ENCODE peak calls at places on chromosomes 3 and 15, in nine cellular contexts. P is breast epithelium, F is neuronal stem cell, I is right cardiac atrium, M is PC-3, K is cardiac muscle cell, V is adrenal gland, A is IMR-90, W is mucosa of descending colon. S is an unnamed sample. For H3K4me1, the result is how much of the 10 kb centered on the place peaks cover.

GRCh38 chr3:156553705-156554356 is 1.1 kb downstream of the SSR3 start:
- DNase-seq in P (no peak), F (no peak), I (no peak), M (peak), K (no peak), V (no peak), A (peak), W (no peak), S (peak)

GRCh38 chr15:89105147-89105546 is 16.9 kb downstream of the ABHD2 start:
- DNase-seq in P (no peak), F (no peak), I (no peak), M (peak), K (no peak), V (no peak), A (peak), W (no peak), S (peak)

GRCh38 chr3:168248383-168249047 is 152.8 kb upstream of the GOLIM4 start:
- DNase-seq in P (no peak), F (peak), I (peak), M (peak), K (peak), V (no peak), A (peak), W (peak), S (peak)

GRCh38 chr3:125119752-125120369 is 64.1 kb upstream of the HEG1 start:
- DNase-seq in P (no peak), F (no peak), I (no peak), M (no peak), K (no peak), V (no peak), A (no peak), W (no peak), S (no peak)

GRCh38 chr3:45642731-45643152 is 46.5 kb upstream of the SACM1L start:
- DNase-seq in P (no peak), F (no peak), I (no peak), M (no peak), K (peak), V (no peak), A (peak), W (no peak), S (no peak)

GRCh38 chr3:43893721-43894120 is 203.0 kb downstream of the ABHD5 start:
- DNase-seq in P (no peak), F (no peak), I (no peak), M (no peak), K (no peak), V (no peak), A (no peak), W (no peak), S (no peak)

GRCh38 chr15:90837052-90837621 is 31.3 kb upstream of the FURIN start:
- DNase-seq in P (no peak), F (no peak), I (no peak), M (no peak), K (no peak), V (peak), A (no peak), W (no peak), S (peak)

GRCh38 chr15:48182749-48183148 is 4.7 kb upstream of the MYEF2 start:
- DNase-seq in P (no peak), F (no peak), I (no peak), M (no peak), K (no peak), V (no peak), A (no peak), W (no peak), S (no peak)

GRCh38 chr15:98651581-98652220 is 3.4 kb downstream of the IGF1R start:
- DNase-seq in P (no peak), F (no peak), I (no peak), M (peak), K (peak), V (no peak), A (peak), W (no peak), S (peak)

DNA sequence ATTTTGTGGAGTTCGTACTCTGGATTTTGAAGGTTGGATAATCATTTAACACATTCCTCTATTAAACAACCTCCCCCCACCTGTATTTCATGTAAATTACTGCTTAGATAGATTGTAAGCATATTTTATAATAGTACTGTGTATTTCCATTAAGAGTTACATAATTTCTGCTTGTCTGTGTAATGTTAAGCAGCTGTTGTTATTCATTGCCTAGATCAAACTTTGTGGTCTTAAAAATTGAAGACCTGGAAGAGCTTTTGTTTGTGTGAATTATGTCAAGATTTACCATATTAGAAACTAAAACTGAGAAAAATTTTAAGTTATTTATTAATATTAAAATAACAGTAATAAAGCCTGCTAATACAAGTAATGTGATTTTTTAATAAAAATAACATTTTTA is 11.1 kb downstream of the SETD5 start:
- DNase-seq in P (no peak), F (no peak), I (no peak), M (no peak), K (no peak), V (no peak), A (no peak), W (no peak), S (no peak)
- H3K4me1 ChIP-seq in P (under half), F (under half), I (under half), M (under half), K (under half), V (under half), A (under half), W (under half), S (under half)

DNA sequence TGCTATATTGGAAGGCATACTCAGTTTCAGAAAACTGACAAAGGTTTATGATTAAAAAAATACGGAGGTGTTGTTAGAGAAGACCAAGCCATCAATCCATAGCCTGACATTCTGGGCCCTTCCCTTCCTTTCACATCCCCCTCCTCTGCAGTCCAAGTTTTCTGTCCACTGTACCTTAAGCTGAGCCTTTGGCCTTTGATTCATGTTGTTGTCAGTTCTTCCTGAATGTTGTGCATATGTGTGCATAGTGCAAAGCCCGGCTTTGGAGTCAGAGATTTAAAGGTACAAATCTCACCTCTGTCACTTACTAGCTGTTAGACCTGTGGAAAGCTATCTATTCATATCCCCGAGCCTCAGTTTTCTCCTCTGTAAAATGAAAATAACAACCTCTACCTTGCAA is 104.9 kb upstream of the AGBL1 start:
- DNase-seq in P (no peak), F (no peak), I (no peak), M (no peak), K (no peak), V (no peak), A (no peak), W (no peak), S (no peak)
- H3K4me1 ChIP-seq in P (under half), F (under half), I (under half), M (under half), K (under half), V (under half), A (under half), W (under half), S (under half)

GRCh38 chr3:74054566-74054965 is 429.8 kb upstream of the PDZRN3 start:
- DNase-seq in P (no peak), F (no peak), I (no peak), M (no peak), K (no peak), V (no peak), A (no peak), W (no peak), S (no peak)
- H3K4me1 ChIP-seq in P (under half), F (under half), I (under half), M (under half), K (under half), V (under half), A (under half), W (under half), S (under half)

GRCh38 chr3:71061037-71061436 is 522.5 kb downstream of the FOXP1 start:
- DNase-seq in P (no peak), F (no peak), I (no peak), M (peak), K (no peak), V (no peak), A (no peak), W (no peak), S (no peak)
- H3K4me1 ChIP-seq in P (under half), F (under half), I (under half), M (half or more), K (half or more), V (under half), A (under half), W (under half), S (under half)

DNA sequence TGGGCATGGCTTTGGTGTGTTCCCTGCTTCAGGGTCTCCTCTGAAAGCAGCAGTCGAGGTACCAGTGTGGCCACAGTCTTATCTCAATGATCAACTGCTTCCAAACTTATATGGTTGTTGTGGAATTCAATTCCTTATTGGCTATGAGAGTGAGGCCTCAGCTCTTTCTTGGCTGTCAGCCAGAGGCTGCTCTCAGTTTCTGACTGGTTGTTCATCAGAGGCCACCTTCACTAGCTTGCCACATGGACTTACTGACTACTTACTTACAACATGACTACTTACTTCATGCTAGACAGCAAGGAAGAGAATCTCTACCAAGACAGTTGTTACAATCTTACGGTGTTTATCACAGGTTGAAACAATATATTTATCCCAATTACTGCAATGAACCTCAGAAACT is 789.2 kb downstream of the DIPK2A start:
- DNase-seq in P (no peak), F (no peak), I (no peak), M (no peak), K (peak), V (no peak), A (no peak), W (no peak), S (peak)
- H3K4me1 ChIP-seq in P (under half), F (under half), I (under half), M (under half), K (under half), V (under half), A (under half), W (under half), S (under half)

GRCh38 chr15:93056836-93057235 is 32.2 kb downstream of the RGMA start:
- DNase-seq in P (no peak), F (no peak), I (no peak), M (no peak), K (no peak), V (no peak), A (no peak), W (no peak), S (no peak)

GRCh38 chr15:93059442-93059841 is 29.6 kb downstream of the RGMA start:
- DNase-seq in P (no peak), F (no peak), I (no peak), M (no peak), K (no peak), V (no peak), A (no peak), W (no peak), S (no peak)

GRCh38 chr15:93057618-93058017 is 31.4 kb downstream of the RGMA start:
- DNase-seq in P (no peak), F (no peak), I (no peak), M (no peak), K (no peak), V (no peak), A (no peak), W (no peak), S (no peak)

GRCh38 chr15:93058904-93059427 is 30.0 kb downstream of the RGMA start:
- DNase-seq in P (no peak), F (no peak), I (no peak), M (no peak), K (no peak), V (no peak), A (no peak), W (peak), S (no peak)

GRCh38 chr15:93058128-93058527 is 30.9 kb downstream of the RGMA start:
- DNase-seq in P (no peak), F (no peak), I (no peak), M (no peak), K (no peak), V (no peak), A (no peak), W (no peak), S (no peak)
- H3K4me1 ChIP-seq in P (under half), F (half or more), I (under half), M (under half), K (under half), V (under half), A (under half), W (under half), S (under half)

DNA sequence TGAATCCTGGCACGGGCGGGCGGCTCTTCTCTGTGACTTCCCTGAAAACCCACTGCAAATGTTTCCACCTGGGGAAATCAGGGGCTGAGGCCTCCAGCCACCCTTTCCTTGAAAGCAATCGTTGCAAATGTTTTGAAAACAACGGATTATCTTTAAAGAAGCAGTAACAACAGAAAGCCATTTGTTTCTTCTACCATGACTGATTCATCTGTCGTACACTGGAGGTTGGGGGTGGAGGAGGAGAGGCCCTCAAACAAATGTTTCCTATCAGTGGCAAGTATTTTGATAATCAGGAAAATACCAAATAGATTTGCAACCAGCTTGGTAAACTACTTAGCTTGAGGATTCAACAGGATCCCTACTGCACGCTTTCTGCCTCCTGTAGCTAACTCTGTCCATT is 114.9 kb downstream of the PDZRN3 start:
- DNase-seq in P (no peak), F (no peak), I (no peak), M (no peak), K (no peak), V (no peak), A (peak), W (no peak), S (no peak)
- H3K4me1 ChIP-seq in P (under half), F (under half), I (under half), M (under half), K (under half), V (under half), A (under half), W (under half), S (half or more)

GRCh38 chr15:57387644-57388076 is 11.4 kb downstream of the CGNL1 start:
- DNase-seq in P (no peak), F (no peak), I (no peak), M (no peak), K (peak), V (no peak), A (no peak), W (no peak), S (no peak)
- H3K4me1 ChIP-seq in P (under half), F (under half), I (under half), M (under half), K (half or more), V (under half), A (under half), W (under half), S (under half)

S was measured in hepatocyte.